ENCODE peak calls at places on chromosome 14, in four cellular contexts. One of them, this sample, is unnamed. For H3K9me3, the result is how much of the 10 kb centered on the place peaks cover.

GRCh38 chr14:68449565-68450295 is 343.1 kb downstream of the ZFP36L1 start:
- DNase-seq in CD8-positive, alpha-beta T cell: no peak
- DNase-seq in cardiac muscle cell: no peak
- DNase-seq in IMR-90: no peak
- DNase-seq in this sample: no peak

GRCh38 chr14:65224799-65225198 is 122.5 kb upstream of the MAX start:
- DNase-seq in CD8-positive, alpha-beta T cell: no peak
- DNase-seq in cardiac muscle cell: peak
- DNase-seq in IMR-90: no peak
- DNase-seq in this sample: no peak

GRCh38 chr14:75238728-75239455 is 39.7 kb upstream of the FOS start:
- DNase-seq in CD8-positive, alpha-beta T cell: no peak
- DNase-seq in cardiac muscle cell: no peak
- DNase-seq in IMR-90: no peak
- DNase-seq in this sample: no peak

GRCh38 chr14:23827100-23827892 is 126.3 kb upstream of the DHRS4 start:
- DNase-seq in CD8-positive, alpha-beta T cell: no peak
- DNase-seq in cardiac muscle cell: no peak
- DNase-seq in IMR-90: no peak
- DNase-seq in this sample: no peak

GRCh38 chr14:91105673-91106072 is 8.2 kb upstream of the DGLUCY start:
- DNase-seq in CD8-positive, alpha-beta T cell: no peak
- DNase-seq in cardiac muscle cell: no peak
- DNase-seq in IMR-90: peak
- DNase-seq in this sample: no peak

GRCh38 chr14:79896009-79896408 is 315.3 kb downstream of the DIO2 start:
- DNase-seq in CD8-positive, alpha-beta T cell: no peak
- DNase-seq in cardiac muscle cell: no peak
- DNase-seq in IMR-90: peak
- DNase-seq in this sample: no peak

GRCh38 chr14:69719501-69719951 is 47.4 kb upstream of the SRSF5 start:
- DNase-seq in CD8-positive, alpha-beta T cell: no peak
- DNase-seq in cardiac muscle cell: no peak
- DNase-seq in IMR-90: peak
- DNase-seq in this sample: peak

GRCh38 chr14:67800743-67801142 is 15.6 kb downstream of the ZFYVE26 start:
- DNase-seq in CD8-positive, alpha-beta T cell: no peak
- DNase-seq in cardiac muscle cell: no peak
- DNase-seq in IMR-90: no peak
- DNase-seq in this sample: no peak

GRCh38 chr14:31080489-31080888 is 54.3 kb upstream of the STRN3 start:
- DNase-seq in CD8-positive, alpha-beta T cell: no peak
- DNase-seq in cardiac muscle cell: no peak
- DNase-seq in IMR-90: no peak
- DNase-seq in this sample: peak

GRCh38 chr14:69749956-69750355 is 17.0 kb upstream of the SRSF5 start:
- DNase-seq in CD8-positive, alpha-beta T cell: no peak
- DNase-seq in cardiac muscle cell: no peak
- DNase-seq in IMR-90: no peak
- DNase-seq in this sample: no peak

GRCh38 chr14:69694730-69695663 is 71.9 kb upstream of the SRSF5 start:
- DNase-seq in CD8-positive, alpha-beta T cell: no peak
- DNase-seq in cardiac muscle cell: no peak
- DNase-seq in IMR-90: peak
- DNase-seq in this sample: no peak

GRCh38 chr14:101151226-101151929 is 247.9 kb upstream of the RTL1 start:
- DNase-seq in CD8-positive, alpha-beta T cell: no peak
- DNase-seq in cardiac muscle cell: no peak
- DNase-seq in IMR-90: no peak
- DNase-seq in this sample: no peak

GRCh38 chr14:51869426-51870113 is 9.2 kb downstream of the GNG2 start:
- DNase-seq in CD8-positive, alpha-beta T cell: peak
- DNase-seq in cardiac muscle cell: no peak
- DNase-seq in IMR-90: no peak
- DNase-seq in this sample: no peak

GRCh38 chr14:56295743-56296142 is 177.5 kb downstream of the PELI2 start:
- DNase-seq in CD8-positive, alpha-beta T cell: no peak
- DNase-seq in cardiac muscle cell: no peak
- DNase-seq in IMR-90: no peak
- DNase-seq in this sample: no peak

GRCh38 chr14:50736932-50737419 is 68.9 kb upstream of the SAV1 start:
- DNase-seq in CD8-positive, alpha-beta T cell: no peak
- DNase-seq in cardiac muscle cell: no peak
- DNase-seq in IMR-90: no peak
- DNase-seq in this sample: no peak

GRCh38 chr14:94686511-94687160 is 74.4 kb downstream of the SERPINA3 start:
- DNase-seq in CD8-positive, alpha-beta T cell: no peak
- DNase-seq in cardiac muscle cell: no peak
- DNase-seq in IMR-90: no peak
- DNase-seq in this sample: no peak

GRCh38 chr14:29649170-29649569 is 278.5 kb downstream of the PRKD1 start:
- DNase-seq in CD8-positive, alpha-beta T cell: no peak
- DNase-seq in cardiac muscle cell: no peak
- DNase-seq in IMR-90: no peak
- DNase-seq in this sample: no peak

GRCh38 chr14:96806836-96807235 is 9.7 kb downstream of the VRK1 start:
- DNase-seq in CD8-positive, alpha-beta T cell: no peak
- DNase-seq in cardiac muscle cell: no peak
- DNase-seq in IMR-90: no peak
- DNase-seq in this sample: no peak

GRCh38 chr14:77988096-77988870 is 181.9 kb upstream of the NRXN3 start:
- DNase-seq in CD8-positive, alpha-beta T cell: no peak
- DNase-seq in cardiac muscle cell: no peak
- DNase-seq in IMR-90: no peak
- DNase-seq in this sample: no peak

GRCh38 chr14:76115010-76115422 is 36.7 kb upstream of the GPATCH2L start:
- DNase-seq in CD8-positive, alpha-beta T cell: no peak
- DNase-seq in cardiac muscle cell: no peak
- DNase-seq in IMR-90: no peak
- DNase-seq in this sample: no peak

GRCh38 chr14:37985826-37986470 is 221.8 kb upstream of the SSTR1 start:
- DNase-seq in CD8-positive, alpha-beta T cell: peak
- DNase-seq in cardiac muscle cell: peak
- DNase-seq in IMR-90: peak
- DNase-seq in this sample: peak

GRCh38 chr14:61578745-61579144 is 116.6 kb upstream of the HIF1A start:
- DNase-seq in CD8-positive, alpha-beta T cell: no peak
- DNase-seq in cardiac muscle cell: no peak
- DNase-seq in IMR-90: no peak
- DNase-seq in this sample: peak

GRCh38 chr14:97138801-97139200 is 341.6 kb downstream of the VRK1 start:
- DNase-seq in CD8-positive, alpha-beta T cell: no peak
- DNase-seq in cardiac muscle cell: peak
- DNase-seq in IMR-90: no peak
- DNase-seq in this sample: no peak

GRCh38 chr14:101086926-101087325 is 183.4 kb upstream of the RTL1 start:
- DNase-seq in CD8-positive, alpha-beta T cell: no peak
- DNase-seq in cardiac muscle cell: no peak
- DNase-seq in IMR-90: no peak
- DNase-seq in this sample: no peak

GRCh38 chr14:96905825-96906224 is 108.6 kb downstream of the VRK1 start:
- DNase-seq in CD8-positive, alpha-beta T cell: no peak
- DNase-seq in cardiac muscle cell: no peak
- DNase-seq in IMR-90: no peak
- DNase-seq in this sample: peak

GRCh38 chr14:50943943-50944646 is at the start of gene PYGL:
- DNase-seq in CD8-positive, alpha-beta T cell: no peak
- DNase-seq in cardiac muscle cell: peak
- DNase-seq in IMR-90: peak
- DNase-seq in this sample: peak

GRCh38 chr14:97387252-97387882 is 590.2 kb downstream of the VRK1 start:
- DNase-seq in CD8-positive, alpha-beta T cell: no peak
- DNase-seq in cardiac muscle cell: peak
- DNase-seq in IMR-90: no peak
- DNase-seq in this sample: no peak

GRCh38 chr14:88380405-88380804 is 5.1 kb upstream of the SPATA7 start:
- DNase-seq in CD8-positive, alpha-beta T cell: no peak
- DNase-seq in cardiac muscle cell: peak
- DNase-seq in IMR-90: peak
- DNase-seq in this sample: peak

GRCh38 chr14:32808574-32809098 is 130.0 kb upstream of the NPAS3 start:
- DNase-seq in CD8-positive, alpha-beta T cell: no peak
- DNase-seq in cardiac muscle cell: no peak
- DNase-seq in IMR-90: no peak
- DNase-seq in this sample: peak

GRCh38 chr14:47675239-47675488 is 241 bp downstream of the MDGA2 start:
- DNase-seq in CD8-positive, alpha-beta T cell: no peak
- DNase-seq in cardiac muscle cell: no peak
- DNase-seq in IMR-90: no peak
- DNase-seq in this sample: no peak

GRCh38 chr14:65594882-65595237 is 182.3 kb downstream of the FUT8 start:
- DNase-seq in CD8-positive, alpha-beta T cell: no peak
- DNase-seq in cardiac muscle cell: no peak
- DNase-seq in IMR-90: no peak
- DNase-seq in this sample: no peak

GRCh38 chr14:35988972-35989690 is 163.0 kb downstream of the BRMS1L start:
- DNase-seq in CD8-positive, alpha-beta T cell: no peak
- DNase-seq in cardiac muscle cell: no peak
- DNase-seq in IMR-90: no peak
- DNase-seq in this sample: no peak

GRCh38 chr14:91888641-91889476 is 21.5 kb upstream of the TC2N start:
- DNase-seq in CD8-positive, alpha-beta T cell: no peak
- DNase-seq in cardiac muscle cell: no peak
- DNase-seq in IMR-90: peak
- DNase-seq in this sample: no peak

GRCh38 chr14:61284001-61284400 is 2.9 kb upstream of the TMEM30B start:
- DNase-seq in CD8-positive, alpha-beta T cell: no peak
- DNase-seq in cardiac muscle cell: no peak
- DNase-seq in IMR-90: no peak
- DNase-seq in this sample: no peak

GRCh38 chr14:68633131-68633991 is 159.5 kb downstream of the ZFP36L1 start:
- DNase-seq in CD8-positive, alpha-beta T cell: no peak
- DNase-seq in cardiac muscle cell: no peak
- DNase-seq in IMR-90: no peak
- DNase-seq in this sample: no peak

GRCh38 chr14:92690171-92691011 is 58.0 kb downstream of the LGMN start:
- DNase-seq in CD8-positive, alpha-beta T cell: no peak
- DNase-seq in cardiac muscle cell: peak
- DNase-seq in IMR-90: peak
- DNase-seq in this sample: peak

GRCh38 chr14:101380940-101381339 is 180.4 kb upstream of the DIO3 start:
- DNase-seq in CD8-positive, alpha-beta T cell: no peak
- DNase-seq in cardiac muscle cell: no peak
- DNase-seq in IMR-90: no peak
- DNase-seq in this sample: no peak

GRCh38 chr14:68593806-68594536 is 198.9 kb downstream of the ZFP36L1 start:
- DNase-seq in CD8-positive, alpha-beta T cell: no peak
- DNase-seq in cardiac muscle cell: peak
- DNase-seq in IMR-90: peak
- DNase-seq in this sample: no peak

GRCh38 chr14:88488081-88488480 is 66.7 kb downstream of the PTPN21 start:
- DNase-seq in CD8-positive, alpha-beta T cell: no peak
- DNase-seq in cardiac muscle cell: no peak
- DNase-seq in IMR-90: no peak
- DNase-seq in this sample: no peak

GRCh38 chr14:71745072-71745471 is 187.2 kb upstream of the RGS6 start:
- DNase-seq in CD8-positive, alpha-beta T cell: no peak
- DNase-seq in cardiac muscle cell: no peak
- DNase-seq in IMR-90: no peak
- DNase-seq in this sample: no peak

GRCh38 chr14:71751264-71751663 is 181.0 kb upstream of the RGS6 start:
- DNase-seq in CD8-positive, alpha-beta T cell: no peak
- DNase-seq in cardiac muscle cell: no peak
- DNase-seq in IMR-90: peak
- DNase-seq in this sample: no peak

GRCh38 chr14:71749613-71750238 is 182.5 kb upstream of the RGS6 start:
- DNase-seq in CD8-positive, alpha-beta T cell: no peak
- DNase-seq in cardiac muscle cell: no peak
- DNase-seq in IMR-90: no peak
- DNase-seq in this sample: no peak

GRCh38 chr14:71752111-71752738 is 180.0 kb upstream of the RGS6 start:
- DNase-seq in CD8-positive, alpha-beta T cell: no peak
- DNase-seq in cardiac muscle cell: no peak
- DNase-seq in IMR-90: no peak
- DNase-seq in this sample: no peak

GRCh38 chr14:71748196-71748595 is 184.0 kb upstream of the RGS6 start:
- DNase-seq in CD8-positive, alpha-beta T cell: no peak
- DNase-seq in cardiac muscle cell: no peak
- DNase-seq in IMR-90: no peak
- DNase-seq in this sample: no peak
- H3K4me3 ChIP-seq in CD8-positive, alpha-beta T cell: no peak
- H3K4me3 ChIP-seq in cardiac muscle cell: no peak
- H3K4me3 ChIP-seq in IMR-90: no peak
- H3K4me3 ChIP-seq in this sample: peak

GRCh38 chr14:105927094-105927475 is 400.7 kb downstream of the TMEM121 start:
- DNase-seq in CD8-positive, alpha-beta T cell: no peak
- DNase-seq in cardiac muscle cell: no peak
- DNase-seq in IMR-90: no peak
- DNase-seq in this sample: no peak

GRCh38 chr14:105931808-105932483 is 405.6 kb downstream of the TMEM121 start:
- DNase-seq in CD8-positive, alpha-beta T cell: no peak
- DNase-seq in cardiac muscle cell: no peak
- DNase-seq in IMR-90: no peak
- DNase-seq in this sample: no peak

GRCh38 chr14:105930572-105930971 is 404.2 kb downstream of the TMEM121 start:
- DNase-seq in CD8-positive, alpha-beta T cell: no peak
- DNase-seq in cardiac muscle cell: no peak
- DNase-seq in IMR-90: no peak
- DNase-seq in this sample: no peak

GRCh38 chr14:105927661-105928060 is 401.3 kb downstream of the TMEM121 start:
- DNase-seq in CD8-positive, alpha-beta T cell: no peak
- DNase-seq in cardiac muscle cell: no peak
- DNase-seq in IMR-90: no peak
- DNase-seq in this sample: no peak

GRCh38 chr14:105929327-105930081 is 403.1 kb downstream of the TMEM121 start:
- DNase-seq in CD8-positive, alpha-beta T cell: no peak
- DNase-seq in cardiac muscle cell: no peak
- DNase-seq in IMR-90: no peak
- DNase-seq in this sample: no peak
- H3K9me3 ChIP-seq in CD8-positive, alpha-beta T cell: under half
- H3K9me3 ChIP-seq in cardiac muscle cell: under half
- H3K9me3 ChIP-seq in IMR-90: under half
- H3K9me3 ChIP-seq in this sample: under half

GRCh38 chr14:102969060-102969791 is 46.8 kb downstream of the AMN start:
- DNase-seq in CD8-positive, alpha-beta T cell: no peak
- DNase-seq in cardiac muscle cell: no peak
- DNase-seq in IMR-90: no peak
- DNase-seq in this sample: no peak
- H3K4me3 ChIP-seq in CD8-positive, alpha-beta T cell: no peak
- H3K4me3 ChIP-seq in cardiac muscle cell: no peak
- H3K4me3 ChIP-seq in IMR-90: no peak
- H3K4me3 ChIP-seq in this sample: no peak

GRCh38 chr14:105399441-105399775 is 1.1 kb downstream of the TEX22 start:
- DNase-seq in CD8-positive, alpha-beta T cell: no peak
- DNase-seq in cardiac muscle cell: no peak
- DNase-seq in IMR-90: no peak
- DNase-seq in this sample: no peak
- H3K9me3 ChIP-seq in CD8-positive, alpha-beta T cell: under half
- H3K9me3 ChIP-seq in cardiac muscle cell: under half
- H3K9me3 ChIP-seq in IMR-90: under half
- H3K9me3 ChIP-seq in this sample: under half